ENCODE peak calls at places on chromosome 2, in eight cellular contexts. V, K, J, T, M, E, C and A are unnamed samples. For H3K27me3, the result is how much of the 10 kb centered on the place peaks cover.

GRCh38 chr2:228493852-228494251 is 312.4 kb upstream of the SPHKAP start:
- DNase-seq in M (no peak), V (no peak), J (no peak), C (no peak), K (no peak), E (no peak), T (no peak), A (no peak)

GRCh38 chr2:98923244-98923940 is 12.6 kb downstream of the CRACDL start:
- DNase-seq in C (no peak), T (no peak), M (no peak), V (no peak), K (no peak), E (no peak), J (no peak), A (no peak)

GRCh38 chr2:70607121-70607551 is 53.5 kb upstream of the TGFA start:
- DNase-seq in J (no peak), E (peak), V (no peak), T (no peak), C (no peak), M (no peak), K (no peak), A (no peak)

GRCh38 chr2:119408221-119408619 is 23.4 kb upstream of the TMEM37 start:
- DNase-seq in E (no peak), J (no peak), C (peak), V (no peak), K (no peak), M (peak), T (no peak), A (no peak)

GRCh38 chr2:22756644-22757043 is 628.3 kb upstream of the KLHL29 start:
- DNase-seq in V (no peak), C (no peak), M (no peak), T (no peak), K (no peak), J (no peak), E (no peak), A (no peak)

GRCh38 chr2:21118302-21118920 is 5.4 kb upstream of the TDRD15 start:
- DNase-seq in J (no peak), E (peak), M (no peak), K (no peak), C (peak), V (peak), T (no peak), A (no peak)

GRCh38 chr2:240168041-240168440 is 27.6 kb upstream of the OTOS start:
- DNase-seq in C (no peak), T (peak), J (no peak), K (no peak), V (no peak), M (no peak), E (no peak), A (no peak)

GRCh38 chr2:120722603-120723421 is 12.9 kb upstream of the GLI2 start:
- DNase-seq in C (no peak), M (no peak), E (no peak), J (no peak), K (no peak), T (no peak), V (peak), A (no peak)

GRCh38 chr2:39243469-39244123 is at the start of gene CDKL4:
- DNase-seq in E (no peak), J (no peak), M (no peak), C (no peak), K (peak), V (no peak), T (no peak), A (no peak)

GRCh38 chr2:147420517-147420916 is 424.3 kb upstream of the ACVR2A start:
- DNase-seq in V (no peak), C (no peak), E (no peak), T (no peak), M (no peak), J (no peak), K (no peak), A (no peak)

GRCh38 chr2:80392446-80392845 is 87.9 kb upstream of the LRRTM1 start:
- DNase-seq in V (no peak), E (no peak), C (no peak), J (no peak), K (no peak), T (no peak), M (no peak), A (no peak)

GRCh38 chr2:43524180-43524965 is 71.5 kb downstream of the THADA start:
- DNase-seq in T (peak), M (no peak), C (peak), V (no peak), E (no peak), K (no peak), J (no peak), A (no peak)

GRCh38 chr2:14492920-14493503 is 139.5 kb upstream of the LRATD1 start:
- DNase-seq in V (peak), K (no peak), M (no peak), E (peak), C (peak), J (no peak), T (no peak), A (no peak)

DNA sequence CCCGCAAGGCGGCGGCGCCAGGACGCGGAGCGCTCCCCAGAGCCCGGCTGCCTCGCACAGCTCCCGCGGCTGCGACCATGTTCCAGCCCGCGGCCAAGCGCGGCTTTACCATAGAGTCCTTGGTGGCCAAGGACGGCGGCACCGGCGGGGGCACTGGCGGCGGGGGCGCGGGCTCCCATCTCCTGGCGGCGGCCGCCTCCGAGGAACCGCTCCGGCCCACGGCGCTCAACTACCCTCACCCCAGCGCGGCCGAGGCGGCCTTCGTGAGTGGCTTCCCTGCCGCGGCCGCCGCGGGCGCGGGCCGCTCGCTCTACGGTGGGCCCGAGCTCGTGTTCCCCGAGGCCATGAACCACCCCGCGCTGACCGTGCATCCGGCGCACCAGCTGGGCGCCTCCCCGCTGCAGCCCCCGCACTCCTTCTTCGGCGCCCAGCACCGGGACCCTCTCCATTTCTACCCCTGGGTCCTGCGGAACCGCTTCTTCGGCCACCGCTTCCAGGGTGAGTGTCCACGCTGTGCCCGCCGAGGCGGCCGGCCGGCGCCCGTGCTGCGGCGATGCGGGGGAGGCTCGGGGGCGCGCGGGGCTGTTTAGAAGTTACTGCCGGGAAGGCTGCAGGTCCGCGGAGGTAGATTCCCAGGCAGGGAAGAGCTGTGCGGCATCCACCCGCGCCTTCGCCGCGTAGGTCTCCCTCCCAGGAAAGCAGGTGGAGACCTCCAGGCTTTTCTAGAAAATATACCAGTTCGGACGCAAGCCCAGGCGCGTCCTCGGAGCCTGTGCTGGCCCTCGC is 749 bp downstream of the EMX1 start:
- DNase-seq in V (no peak), T (peak), K (no peak), E (no peak), J (no peak), C (no peak), M (no peak), A (no peak)
- H3K4me3 ChIP-seq in V (no peak), T (peak), K (peak), E (no peak), J (no peak), C (no peak), M (peak), A (peak)

DNA sequence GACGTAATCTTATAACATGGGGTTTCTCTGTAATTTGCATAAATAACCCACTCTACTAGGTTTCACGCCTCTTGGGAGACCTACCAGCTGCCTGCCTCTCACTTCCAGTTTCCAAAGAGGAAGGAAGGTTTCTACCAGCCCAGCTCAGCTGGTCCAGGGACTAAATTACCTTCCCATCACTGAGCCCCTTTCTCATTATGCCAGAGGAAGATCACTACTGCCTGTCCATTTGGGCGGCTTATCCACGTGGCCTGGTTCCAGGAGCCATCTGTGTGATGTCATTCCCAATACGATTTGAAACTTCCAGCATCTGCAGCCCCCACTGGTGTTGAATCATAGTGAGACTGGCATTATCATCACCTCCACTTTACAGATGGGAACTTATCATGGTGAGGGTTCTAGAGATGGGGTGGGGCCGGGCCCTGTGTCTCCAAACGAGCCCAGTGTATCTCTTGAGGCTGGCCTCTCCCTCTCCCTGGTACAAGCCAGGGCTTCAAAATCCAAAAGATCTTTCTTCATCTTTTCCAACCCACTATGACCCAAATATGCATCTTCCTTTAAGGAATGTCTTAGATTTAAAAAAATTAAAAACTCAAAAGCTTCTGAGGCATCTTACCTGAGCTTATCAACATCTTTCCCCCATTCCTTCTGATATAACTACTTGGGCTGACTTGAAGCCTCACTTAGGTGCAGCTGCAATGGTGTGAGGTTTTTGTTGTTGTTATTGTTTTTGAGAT is 140.8 kb downstream of the DDX1 start:
- DNase-seq in E (no peak), K (no peak), J (no peak), C (no peak), M (no peak), V (no peak), T (no peak), A (peak)
- H3K27me3 ChIP-seq in E (under half), K (under half), J (under half), C (under half), M (under half), V (under half), T (under half), A (under half)

DNA sequence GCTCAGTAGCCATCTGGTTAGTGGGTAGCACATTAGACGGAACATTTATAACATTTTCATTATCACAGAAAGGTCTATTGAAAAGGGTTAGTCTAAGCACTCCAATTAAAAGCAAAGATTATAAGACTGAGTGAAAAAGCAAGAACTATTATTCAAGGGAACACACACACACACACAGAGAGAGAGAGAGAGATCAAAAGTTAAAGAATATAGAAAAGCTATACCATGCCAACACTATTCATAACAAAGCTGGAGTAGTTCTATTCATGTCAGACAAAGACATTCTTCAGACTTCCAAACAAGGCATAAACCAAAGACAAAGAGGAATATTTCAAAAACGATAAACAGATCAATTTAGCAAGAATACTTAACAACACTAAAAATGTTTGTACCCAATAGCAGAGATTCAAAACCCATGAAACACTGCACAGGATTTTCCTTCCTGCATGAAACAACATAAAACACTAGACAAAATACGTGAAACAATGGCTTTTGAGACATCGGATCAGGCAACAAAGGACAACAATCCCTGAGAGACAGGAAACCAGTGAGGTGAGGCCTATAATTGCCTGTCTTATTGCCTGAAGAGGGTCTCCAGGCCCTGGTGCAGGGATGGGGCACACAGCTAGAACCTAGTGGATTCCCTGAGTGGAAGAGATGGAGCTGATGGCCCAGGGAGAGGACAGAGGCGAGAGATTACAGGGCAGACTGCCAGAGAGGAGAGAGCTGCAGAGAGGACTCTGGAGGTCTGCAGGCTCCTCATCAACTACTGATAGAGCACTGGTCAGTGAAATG is 83.6 kb upstream of the NPAS2 start:
- DNase-seq in V (no peak), M (no peak), J (no peak), E (no peak), C (no peak), K (no peak), T (no peak), A (no peak)
- H3K4me3 ChIP-seq in V (no peak), M (no peak), J (no peak), E (no peak), C (no peak), K (no peak), T (no peak), A (no peak)

GRCh38 chr2:219017166-219017931 is 24.0 kb downstream of the CFAP65 start:
- DNase-seq in V (no peak), K (no peak), T (peak), E (no peak), M (no peak), C (no peak), J (no peak), A (no peak)
- H3K27me3 ChIP-seq in V (under half), K (under half), T (under half), E (under half), M (under half), C (under half), J (under half), A (under half)

GRCh38 chr2:219551412-219551811 is 7.6 kb downstream of the TMEM198 start:
- DNase-seq in K (no peak), T (no peak), C (peak), M (no peak), V (no peak), J (no peak), E (peak), A (no peak)
- H3K4me3 ChIP-seq in K (no peak), T (peak), C (no peak), M (no peak), V (peak), J (no peak), E (peak), A (no peak)

GRCh38 chr2:110957267-110957666 is 163.4 kb upstream of the BCL2L11 start:
- DNase-seq in V (no peak), K (no peak), T (no peak), M (no peak), C (no peak), J (no peak), E (no peak), A (no peak)
- H3K27me3 ChIP-seq in V (under half), K (under half), T (under half), M (under half), C (under half), J (under half), E (under half), A (under half)